ENCODE peak calls at places on chromosomes 5 and 9, in nine cellular contexts. Z, G, M, T, H, P, D, O and J are unnamed samples.

GRCh38 chr9:128275198-128276007 is at the start of gene GOLGA2:
- DNase-seq in Z (peak), G (no peak), M (no peak), T (no peak), H (peak), P (peak), D (no peak), O (no peak), J (no peak)

GRCh38 chr5:134240421-134240962 is 14.6 kb upstream of the PPP2CA start:
- DNase-seq in Z (peak), G (no peak), M (no peak), T (peak), H (no peak), P (no peak), D (peak), O (peak), J (no peak)

GRCh38 chr5:14893351-14893750 is 21.8 kb upstream of the ANKH start:
- DNase-seq in Z (no peak), G (no peak), M (no peak), T (no peak), H (no peak), P (no peak), D (no peak), O (no peak), J (no peak)

GRCh38 chr5:145465487-145466263 is 369.5 kb downstream of the PRELID2 start:
- DNase-seq in Z (no peak), G (no peak), M (no peak), T (no peak), H (no peak), P (no peak), D (no peak), O (no peak), J (no peak)

GRCh38 chr5:1536298-1537165 is 12.8 kb upstream of the LPCAT1 start:
- DNase-seq in Z (no peak), G (peak), M (no peak), T (no peak), H (no peak), P (peak), D (no peak), O (no peak), J (no peak)

GRCh38 chr5:94893404-94894145 is 275.1 kb downstream of the SLF1 start:
- DNase-seq in Z (peak), G (no peak), M (peak), T (no peak), H (peak), P (no peak), D (no peak), O (no peak), J (no peak)

GRCh38 chr5:123496892-123497291 is 15.1 kb upstream of the CSNK1G3 start:
- DNase-seq in Z (no peak), G (no peak), M (no peak), T (no peak), H (no peak), P (no peak), D (no peak), O (no peak), J (no peak)

GRCh38 chr5:62395210-62395950 is 8.3 kb downstream of the DIMT1 start:
- DNase-seq in Z (peak), G (no peak), M (no peak), T (peak), H (no peak), P (no peak), D (no peak), O (no peak), J (no peak)

GRCh38 chr5:108945094-108945493 is 197.4 kb downstream of the FER start:
- DNase-seq in Z (peak), G (no peak), M (no peak), T (no peak), H (no peak), P (no peak), D (no peak), O (no peak), J (no peak)

GRCh38 chr9:131776473-131776872 is 36.6 kb upstream of the RAPGEF1 start:
- DNase-seq in Z (peak), G (no peak), M (no peak), T (no peak), H (peak), P (no peak), D (no peak), O (no peak), J (no peak)